ENCODE peak calls at places on chromosomes 5 and 9, in eight cellular contexts. One of them, this sample, is unnamed.

GRCh38 chr5:176639208-176639607 is 8.1 kb upstream of the TSPAN17 start:
- DNase-seq in A549: no peak
- DNase-seq in H1: no peak
- DNase-seq in SK-N-SH: no peak
- DNase-seq in HepG2: no peak
- DNase-seq in K562: no peak
- DNase-seq in HCT116: no peak
- DNase-seq in GM12878: no peak
- DNase-seq in this sample: no peak

GRCh38 chr9:99377790-99378775 is 156.0 kb downstream of the SEC61B start:
- DNase-seq in A549: no peak
- DNase-seq in H1: no peak
- DNase-seq in SK-N-SH: no peak
- DNase-seq in HepG2: peak
- DNase-seq in K562: no peak
- DNase-seq in HCT116: no peak
- DNase-seq in GM12878: no peak
- DNase-seq in this sample: peak

GRCh38 chr9:125550216-125550614 is 156.8 kb downstream of the MAPKAP1 start:
- DNase-seq in A549: no peak
- DNase-seq in H1: no peak
- DNase-seq in SK-N-SH: no peak
- DNase-seq in HepG2: peak
- DNase-seq in K562: no peak
- DNase-seq in HCT116: no peak
- DNase-seq in GM12878: no peak
- DNase-seq in this sample: peak

GRCh38 chr9:126020836-126021235 is 273.7 kb downstream of the PBX3 start:
- DNase-seq in A549: no peak
- DNase-seq in H1: no peak
- DNase-seq in SK-N-SH: no peak
- DNase-seq in HepG2: no peak
- DNase-seq in K562: no peak
- DNase-seq in HCT116: no peak
- DNase-seq in GM12878: no peak
- DNase-seq in this sample: no peak

GRCh38 chr9:87874320-87874655 is 8.4 kb upstream of the SPATA31E1 start:
- DNase-seq in A549: no peak
- DNase-seq in H1: no peak
- DNase-seq in SK-N-SH: no peak
- DNase-seq in HepG2: no peak
- DNase-seq in K562: no peak
- DNase-seq in HCT116: no peak
- DNase-seq in GM12878: no peak
- DNase-seq in this sample: no peak

GRCh38 chr9:128610889-128611288 is 45.8 kb downstream of the DYNC2I2 start:
- DNase-seq in A549: no peak
- DNase-seq in H1: no peak
- DNase-seq in SK-N-SH: no peak
- DNase-seq in HepG2: no peak
- DNase-seq in K562: no peak
- DNase-seq in HCT116: no peak
- DNase-seq in GM12878: no peak
- DNase-seq in this sample: no peak

GRCh38 chr5:79806741-79807140 is 117.1 kb downstream of the CMYA5 start:
- DNase-seq in A549: no peak
- DNase-seq in H1: no peak
- DNase-seq in SK-N-SH: no peak
- DNase-seq in HepG2: no peak
- DNase-seq in K562: no peak
- DNase-seq in HCT116: no peak
- DNase-seq in GM12878: no peak
- DNase-seq in this sample: no peak

GRCh38 chr5:55865831-55866230 is 14.7 kb downstream of the IL31RA start:
- DNase-seq in A549: no peak
- DNase-seq in H1: no peak
- DNase-seq in SK-N-SH: no peak
- DNase-seq in HepG2: peak
- DNase-seq in K562: no peak
- DNase-seq in HCT116: no peak
- DNase-seq in GM12878: no peak
- DNase-seq in this sample: peak

GRCh38 chr9:77896269-77897245 is 135.1 kb downstream of the GNAQ start:
- DNase-seq in A549: no peak
- DNase-seq in H1: no peak
- DNase-seq in SK-N-SH: peak
- DNase-seq in HepG2: no peak
- DNase-seq in K562: no peak
- DNase-seq in HCT116: no peak
- DNase-seq in GM12878: no peak
- DNase-seq in this sample: no peak

GRCh38 chr9:26181836-26182235 is 503.6 kb upstream of the TUSC1 start:
- DNase-seq in A549: no peak
- DNase-seq in H1: no peak
- DNase-seq in SK-N-SH: no peak
- DNase-seq in HepG2: no peak
- DNase-seq in K562: no peak
- DNase-seq in HCT116: no peak
- DNase-seq in GM12878: no peak
- DNase-seq in this sample: no peak

GRCh38 chr5:141850183-141850768 is 27.9 kb downstream of the PCDH1 start:
- DNase-seq in A549: peak
- DNase-seq in H1: no peak
- DNase-seq in SK-N-SH: peak
- DNase-seq in HepG2: no peak
- DNase-seq in K562: peak
- DNase-seq in HCT116: no peak
- DNase-seq in GM12878: no peak
- DNase-seq in this sample: peak

DNA sequence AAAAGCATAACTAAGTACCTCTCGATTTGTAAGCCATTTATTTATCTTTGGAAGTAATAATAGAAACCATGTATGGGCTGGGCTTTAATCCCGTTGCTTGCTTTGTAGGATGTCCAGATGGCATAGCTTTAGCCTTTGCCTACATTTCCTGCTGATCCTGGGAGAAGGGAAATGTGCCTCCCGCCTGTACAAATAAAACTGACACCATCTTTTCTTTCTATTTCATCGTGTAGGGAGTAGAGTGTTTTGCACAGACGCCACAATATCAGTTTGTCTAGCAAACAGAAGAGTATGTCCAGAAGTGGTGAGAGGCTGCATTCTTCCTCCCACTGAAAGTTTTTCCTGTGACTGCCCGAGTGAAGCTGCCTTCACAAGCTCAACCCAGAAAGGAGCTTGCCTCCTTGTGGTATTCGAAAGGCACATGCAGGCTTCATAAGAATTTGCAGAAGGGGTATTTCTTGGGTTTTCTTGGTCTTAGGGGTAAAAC is 24.7 kb upstream of the TJP2 start:
- DNase-seq in A549: no peak
- DNase-seq in H1: no peak
- DNase-seq in SK-N-SH: no peak
- DNase-seq in HepG2: no peak
- DNase-seq in K562: no peak
- DNase-seq in HCT116: no peak
- DNase-seq in GM12878: no peak
- DNase-seq in this sample: peak
- TF ChIP-seq RAD21 in A549: no peak
- TF ChIP-seq RAD21 in H1: peak
- TF ChIP-seq RAD21 in SK-N-SH: peak
- TF ChIP-seq RAD21 in HepG2: no peak
- TF ChIP-seq RAD21 in K562: no peak
- TF ChIP-seq RAD21 in HCT116: no peak
- TF ChIP-seq RAD21 in GM12878: no peak
- TF ChIP-seq RAD21 in this sample: peak

GRCh38 chr5:140348104-140348503 is 1.7 kb upstream of the HBEGF start:
- DNase-seq in A549: no peak
- DNase-seq in H1: no peak
- DNase-seq in SK-N-SH: no peak
- DNase-seq in HepG2: no peak
- DNase-seq in K562: no peak
- DNase-seq in HCT116: no peak
- DNase-seq in GM12878: no peak
- DNase-seq in this sample: no peak
- TF ChIP-seq RAD21 in A549: no peak
- TF ChIP-seq RAD21 in H1: no peak
- TF ChIP-seq RAD21 in SK-N-SH: no peak
- TF ChIP-seq RAD21 in HepG2: no peak
- TF ChIP-seq RAD21 in K562: no peak
- TF ChIP-seq RAD21 in HCT116: no peak
- TF ChIP-seq RAD21 in GM12878: no peak
- TF ChIP-seq RAD21 in this sample: no peak

GRCh38 chr9:130023994-130024596 is 18.9 kb downstream of the FNBP1 start:
- DNase-seq in A549: no peak
- DNase-seq in H1: no peak
- DNase-seq in SK-N-SH: no peak
- DNase-seq in HepG2: no peak
- DNase-seq in K562: no peak
- DNase-seq in HCT116: no peak
- DNase-seq in GM12878: no peak
- DNase-seq in this sample: no peak

GRCh38 chr9:130026583-130027427 is 16.2 kb downstream of the FNBP1 start:
- DNase-seq in A549: no peak
- DNase-seq in H1: no peak
- DNase-seq in SK-N-SH: no peak
- DNase-seq in HepG2: no peak
- DNase-seq in K562: no peak
- DNase-seq in HCT116: no peak
- DNase-seq in GM12878: no peak
- DNase-seq in this sample: no peak

GRCh38 chr9:130023147-130023787 is 19.7 kb downstream of the FNBP1 start:
- DNase-seq in A549: no peak
- DNase-seq in H1: no peak
- DNase-seq in SK-N-SH: no peak
- DNase-seq in HepG2: no peak
- DNase-seq in K562: no peak
- DNase-seq in HCT116: no peak
- DNase-seq in GM12878: peak
- DNase-seq in this sample: no peak

GRCh38 chr9:130022566-130023146 is 20.3 kb downstream of the FNBP1 start:
- DNase-seq in A549: no peak
- DNase-seq in H1: no peak
- DNase-seq in SK-N-SH: no peak
- DNase-seq in HepG2: no peak
- DNase-seq in K562: no peak
- DNase-seq in HCT116: no peak
- DNase-seq in GM12878: no peak
- DNase-seq in this sample: no peak

DNA sequence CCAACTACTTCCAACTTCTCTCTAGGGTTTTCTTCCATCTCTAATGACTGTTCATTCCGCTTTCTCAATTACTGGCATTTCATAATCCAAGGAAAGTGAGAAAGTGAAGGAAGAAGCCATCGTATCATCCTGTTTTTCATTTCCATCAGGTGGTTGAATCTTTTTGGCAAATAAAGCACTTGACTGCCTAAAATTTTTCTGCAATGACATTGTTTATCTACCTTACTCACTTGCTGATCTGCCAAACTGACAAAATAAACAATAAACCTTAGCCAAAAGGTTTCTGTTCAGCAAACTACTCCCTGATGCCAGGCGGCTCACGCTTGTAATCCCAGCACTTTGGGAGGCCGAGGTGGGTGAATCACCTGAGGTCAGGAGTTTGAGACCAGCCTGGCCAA is 18.4 kb downstream of the FNBP1 start:
- DNase-seq in A549: peak
- DNase-seq in H1: no peak
- DNase-seq in SK-N-SH: no peak
- DNase-seq in HepG2: peak
- DNase-seq in K562: no peak
- DNase-seq in HCT116: no peak
- DNase-seq in GM12878: no peak
- DNase-seq in this sample: peak
- TF ChIP-seq RAD21 in A549: no peak
- TF ChIP-seq RAD21 in H1: no peak
- TF ChIP-seq RAD21 in SK-N-SH: no peak
- TF ChIP-seq RAD21 in HepG2: no peak
- TF ChIP-seq RAD21 in K562: no peak
- TF ChIP-seq RAD21 in HCT116: no peak
- TF ChIP-seq RAD21 in GM12878: no peak
- TF ChIP-seq RAD21 in this sample: no peak

GRCh38 chr5:96624631-96625030 is 37.5 kb upstream of the CAST start:
- DNase-seq in A549: no peak
- DNase-seq in H1: no peak
- DNase-seq in SK-N-SH: no peak
- DNase-seq in HepG2: no peak
- DNase-seq in K562: no peak
- DNase-seq in HCT116: no peak
- DNase-seq in GM12878: no peak
- DNase-seq in this sample: no peak
- TF ChIP-seq RAD21 in A549: no peak
- TF ChIP-seq RAD21 in H1: no peak
- TF ChIP-seq RAD21 in SK-N-SH: no peak
- TF ChIP-seq RAD21 in HepG2: no peak
- TF ChIP-seq RAD21 in K562: no peak
- TF ChIP-seq RAD21 in HCT116: no peak
- TF ChIP-seq RAD21 in GM12878: no peak
- TF ChIP-seq RAD21 in this sample: no peak

GRCh38 chr5:60370508-60370907 is 329.5 kb downstream of the DEPDC1B start:
- DNase-seq in A549: no peak
- DNase-seq in H1: no peak
- DNase-seq in SK-N-SH: no peak
- DNase-seq in HepG2: no peak
- DNase-seq in K562: no peak
- DNase-seq in HCT116: no peak
- DNase-seq in GM12878: no peak
- DNase-seq in this sample: no peak
- TF ChIP-seq RAD21 in A549: no peak
- TF ChIP-seq RAD21 in H1: no peak
- TF ChIP-seq RAD21 in SK-N-SH: no peak
- TF ChIP-seq RAD21 in HepG2: no peak
- TF ChIP-seq RAD21 in K562: no peak
- TF ChIP-seq RAD21 in HCT116: no peak
- TF ChIP-seq RAD21 in GM12878: no peak
- TF ChIP-seq RAD21 in this sample: no peak

This sample was measured in IMR-90.